ENCODE peak calls at places on chromosomes 1 and 21, in four cellular contexts. V, B, R and D are unnamed samples.

GRCh38 chr1:76865696-76866291 is 1.5 kb upstream of the ST6GALNAC5 start:
- DNase-seq in V (no peak), B (no peak), R (peak), D (no peak)

GRCh38 chr1:224564491-224565084 is 51.5 kb upstream of the CNIH3 start:
- DNase-seq in V (no peak), B (no peak), R (peak), D (peak)

GRCh38 chr1:221457706-221458429 is 284.0 kb downstream of the DUSP10 start:
- DNase-seq in V (no peak), B (no peak), R (peak), D (no peak)

GRCh38 chr1:18722270-18722669 is 91.6 kb downstream of the PAX7 start:
- DNase-seq in V (no peak), B (no peak), R (peak), D (no peak)

GRCh38 chr1:81044708-81045107 is 756.0 kb upstream of the ADGRL2 start:
- DNase-seq in V (no peak), B (no peak), R (no peak), D (no peak)

GRCh38 chr1:42698081-42698813 is 16.0 kb downstream of the YBX1 start:
- DNase-seq in V (no peak), B (no peak), R (no peak), D (no peak)

GRCh38 chr1:58041621-58042020 is 504.9 kb downstream of the OMA1 start:
- DNase-seq in V (no peak), B (no peak), R (no peak), D (no peak)

GRCh38 chr1:165883056-165883455 is 55.6 kb downstream of the UCK2 start:
- DNase-seq in V (no peak), B (no peak), R (no peak), D (no peak)

GRCh38 chr1:47533176-47534039 is 95.6 kb downstream of the FOXD2 start:
- DNase-seq in V (no peak), B (peak), R (peak), D (no peak)

GRCh38 chr1:29453502-29454240 is 217.3 kb downstream of the PTPRU start:
- DNase-seq in V (peak), B (no peak), R (peak), D (no peak)

GRCh38 chr1:19512545-19512944 is 27.2 kb upstream of the CAPZB start:
- DNase-seq in V (no peak), B (no peak), R (no peak), D (no peak)

GRCh38 chr1:45722809-45723208 is 27.6 kb downstream of the IPP start:
- DNase-seq in V (no peak), B (no peak), R (no peak), D (no peak)

GRCh38 chr1:14913475-14914155 is 239.9 kb upstream of the TMEM51 start:
- DNase-seq in V (peak), B (no peak), R (no peak), D (no peak)

GRCh38 chr1:174875306-174875705 is 124.4 kb upstream of the CACYBP start:
- DNase-seq in V (no peak), B (no peak), R (no peak), D (no peak)

GRCh38 chr21:14080040-14080763 is 130.6 kb downstream of the LIPI start:
- DNase-seq in V (no peak), B (no peak), R (no peak), D (no peak)

GRCh38 chr1:53214541-53214940 is 5.9 kb downstream of the CZIB start:
- DNase-seq in V (no peak), B (no peak), R (no peak), D (no peak)

GRCh38 chr1:231049121-231049979 is 9.3 kb upstream of the FAM89A start:
- DNase-seq in V (no peak), B (no peak), R (no peak), D (no peak)

GRCh38 chr1:53377438-53377841 is 49.6 kb upstream of the LRP8 start:
- DNase-seq in V (no peak), B (no peak), R (no peak), D (no peak)

GRCh38 chr1:67261646-67262045 is 46.0 kb upstream of the IL12RB2 start:
- DNase-seq in V (no peak), B (no peak), R (no peak), D (no peak)

GRCh38 chr1:151399890-151400235 is 490 bp downstream of the PSMB4 start:
- DNase-seq in V (no peak), B (no peak), R (no peak), D (peak)

DNA sequence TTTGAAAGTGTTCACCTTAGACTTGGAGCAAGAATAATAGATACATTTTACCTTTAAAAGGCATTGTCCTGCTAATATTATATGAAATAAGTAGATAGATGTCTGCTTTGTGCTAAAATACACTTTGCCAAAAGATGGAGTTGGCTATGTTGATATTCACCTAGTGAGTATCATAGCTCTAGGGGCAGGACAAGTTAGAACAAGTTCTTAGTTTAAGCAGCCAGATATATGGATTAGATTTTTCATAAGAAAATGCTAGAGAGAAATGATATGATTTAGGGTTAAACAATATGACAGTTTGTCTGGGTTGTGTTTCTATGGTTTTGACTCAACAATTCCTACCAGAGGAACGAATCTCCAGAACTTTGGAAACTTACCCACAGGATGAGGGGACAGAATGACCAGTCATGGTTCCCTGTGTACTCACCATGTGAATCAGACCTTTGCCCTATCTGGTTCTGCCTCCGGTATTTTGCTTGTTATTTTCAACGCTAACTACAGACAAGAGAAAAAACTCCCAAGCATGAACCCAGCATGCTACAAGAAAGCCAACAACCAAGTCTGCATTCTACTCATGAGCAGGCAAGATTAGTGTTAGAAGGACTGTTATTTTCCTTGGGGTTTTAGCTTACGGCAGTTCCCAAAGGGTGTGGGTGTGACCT is 1.7 kb downstream of the F5 start:
- DNase-seq in V (no peak), B (no peak), R (no peak), D (no peak)
- TF ChIP-seq POLR2AphosphoS5 in V (no peak), B (no peak), R (no peak), D (no peak)

DNA sequence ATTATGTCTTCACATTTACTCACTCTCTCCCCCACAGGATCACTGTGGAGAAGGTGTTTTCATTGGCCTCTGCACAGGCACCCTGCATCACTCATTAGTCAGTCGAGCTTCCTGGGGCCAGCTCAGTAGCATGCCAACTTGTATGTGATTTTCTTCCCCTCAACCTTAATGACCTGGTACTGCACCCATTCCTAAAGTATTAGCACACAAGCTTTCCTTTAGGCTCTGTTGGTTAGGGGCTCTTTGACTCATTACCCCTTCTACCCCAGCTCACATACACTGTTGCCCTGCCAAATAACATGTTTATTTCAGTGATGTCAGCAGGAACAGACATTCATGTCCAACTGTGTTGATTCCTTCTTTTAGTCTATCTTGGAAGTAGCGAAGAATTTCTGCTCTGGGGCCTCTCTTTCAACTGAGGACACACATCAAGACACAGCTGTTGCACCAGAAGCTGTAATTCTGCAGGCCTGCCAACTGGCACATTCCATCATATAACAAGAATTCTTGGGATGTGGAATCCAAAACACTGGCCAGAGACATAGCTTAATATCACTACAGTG is 603.5 kb upstream of the ADAMTS5 start:
- DNase-seq in V (no peak), B (no peak), R (no peak), D (peak)
- TF ChIP-seq POLR2AphosphoS5 in V (no peak), B (no peak), R (no peak), D (peak)

DNA sequence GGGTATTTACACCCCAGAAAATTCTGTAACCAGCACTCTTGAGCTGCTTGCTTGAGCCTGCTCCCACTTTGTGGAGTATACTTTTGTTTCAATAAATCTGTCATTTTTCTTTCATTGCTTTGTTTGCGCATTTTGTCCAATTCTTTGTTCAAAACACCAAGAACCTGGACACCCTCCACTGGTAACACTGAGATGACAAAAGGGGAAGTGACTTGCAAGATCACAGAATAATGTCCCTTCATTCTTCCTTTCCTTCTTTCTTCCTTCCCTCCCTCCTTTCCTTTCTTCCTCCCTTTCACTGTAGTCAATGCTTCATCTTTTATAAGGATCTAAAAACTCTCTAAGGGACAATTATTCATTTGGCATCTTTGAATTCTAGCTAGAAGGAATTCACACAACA is 134.5 kb upstream of the MAP1LC3C start:
- DNase-seq in V (no peak), B (no peak), R (no peak), D (no peak)
- TF ChIP-seq POLR2AphosphoS5 in V (no peak), B (no peak), R (no peak), D (no peak)

GRCh38 chr1:218430346-218430745 is 85.2 kb downstream of the TGFB2 start:
- DNase-seq in V (no peak), B (no peak), R (no peak), D (no peak)

GRCh38 chr1:218429301-218429700 is 84.2 kb downstream of the TGFB2 start:
- DNase-seq in V (no peak), B (no peak), R (no peak), D (no peak)

GRCh38 chr1:218430802-218431201 is 85.7 kb downstream of the TGFB2 start:
- DNase-seq in V (no peak), B (no peak), R (no peak), D (no peak)

GRCh38 chr1:218433744-218434143 is 88.6 kb downstream of the TGFB2 start:
- DNase-seq in V (no peak), B (no peak), R (no peak), D (no peak)

DNA sequence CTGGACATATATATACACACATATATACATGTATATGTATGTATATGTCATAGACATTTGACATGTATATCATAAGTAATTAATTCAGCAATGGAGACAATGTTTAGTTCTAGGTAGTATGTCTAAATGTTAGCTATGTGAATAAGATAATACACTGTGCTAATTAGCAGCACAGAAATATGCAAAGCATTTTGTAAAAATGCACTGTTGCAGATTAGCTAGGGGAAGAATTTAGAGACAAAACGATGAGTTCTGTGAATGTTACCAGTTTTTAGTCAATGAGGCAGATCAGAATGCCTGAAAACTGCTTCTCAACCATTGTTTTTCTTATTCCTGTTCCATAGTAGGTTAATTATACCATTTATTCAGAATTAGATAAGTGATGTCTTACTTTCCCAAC is 86.3 kb downstream of the TGFB2 start:
- DNase-seq in V (no peak), B (no peak), R (no peak), D (no peak)
- TF ChIP-seq POLR2AphosphoS5 in V (no peak), B (no peak), R (no peak), D (no peak)

GRCh38 chr1:75444220-75444619 is 166.7 kb downstream of the SLC44A5 start:
- DNase-seq in V (no peak), B (no peak), R (no peak), D (no peak)
- TF ChIP-seq POLR2AphosphoS5 in V (no peak), B (no peak), R (no peak), D (no peak)

GRCh38 chr1:25924454-25924853 is 18.2 kb upstream of the STMN1 start:
- DNase-seq in V (no peak), B (no peak), R (no peak), D (no peak)

GRCh38 chr1:25932321-25932720 is 26.1 kb upstream of the STMN1 start:
- DNase-seq in V (no peak), B (no peak), R (no peak), D (no peak)

GRCh38 chr1:25922633-25923567 is 16.7 kb upstream of the STMN1 start:
- DNase-seq in V (no peak), B (peak), R (no peak), D (no peak)

GRCh38 chr1:25926731-25927496 is 20.7 kb upstream of the STMN1 start:
- DNase-seq in V (no peak), B (no peak), R (peak), D (no peak)

DNA sequence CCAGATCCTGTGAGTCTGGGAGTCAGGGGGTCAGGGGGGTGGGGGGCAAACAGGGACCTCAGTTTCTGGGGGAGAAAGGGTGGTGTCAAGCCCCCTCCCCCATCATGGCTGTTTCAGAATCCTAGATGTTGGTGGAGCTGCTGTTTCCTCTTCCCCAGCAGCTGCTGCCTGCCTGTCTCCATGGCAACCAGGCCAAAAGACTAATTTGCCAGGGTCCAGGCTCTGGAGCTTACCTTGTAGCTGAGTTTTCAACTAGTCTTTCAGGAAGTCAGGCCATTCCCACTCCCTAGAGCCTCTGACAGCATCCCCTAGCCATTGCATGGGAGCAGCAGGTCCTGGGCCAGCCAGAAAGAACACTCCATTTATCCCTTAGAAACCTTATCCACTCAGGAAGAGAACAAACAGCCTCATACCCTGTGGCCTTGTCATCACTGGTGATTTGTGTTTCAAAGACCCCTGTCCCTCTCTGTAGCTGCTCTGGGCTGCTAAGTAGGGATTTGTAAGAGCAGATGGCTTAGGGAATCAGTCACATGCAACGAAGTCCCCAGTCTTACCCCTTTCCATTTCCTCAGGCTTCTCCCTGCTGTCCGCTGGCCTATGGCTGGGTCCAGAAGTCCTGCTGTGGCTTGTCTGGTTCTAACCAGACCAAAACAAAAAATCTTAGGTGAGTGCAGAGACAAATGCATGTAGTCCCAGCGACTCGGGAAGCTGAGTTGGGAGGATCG is 21.5 kb upstream of the STMN1 start:
- DNase-seq in V (no peak), B (no peak), R (peak), D (no peak)
- TF ChIP-seq POLR2AphosphoS5 in V (no peak), B (no peak), R (no peak), D (no peak)

GRCh38 chr1:21814241-21814918 is 2.3 kb downstream of the LDLRAD2 start:
- DNase-seq in V (peak), B (peak), R (peak), D (no peak)
- TF ChIP-seq POLR2AphosphoS5 in V (no peak), B (no peak), R (no peak), D (no peak)

GRCh38 chr1:234989019-234989418 is 139.6 kb downstream of the TOMM20 start:
- DNase-seq in V (no peak), B (no peak), R (no peak), D (no peak)

GRCh38 chr1:234986750-234987414 is 141.8 kb downstream of the TOMM20 start:
- DNase-seq in V (no peak), B (no peak), R (no peak), D (no peak)

GRCh38 chr1:234988160-234988528 is 140.5 kb downstream of the TOMM20 start:
- DNase-seq in V (no peak), B (no peak), R (no peak), D (no peak)

GRCh38 chr1:234988536-234988935 is 140.1 kb downstream of the TOMM20 start:
- DNase-seq in V (no peak), B (no peak), R (no peak), D (no peak)

GRCh38 chr1:234987415-234988159 is 141.1 kb downstream of the TOMM20 start:
- DNase-seq in V (no peak), B (no peak), R (no peak), D (peak)
- TF ChIP-seq POLR2AphosphoS5 in V (peak), B (no peak), R (no peak), D (peak)

GRCh38 chr1:116568925-116569490 is 1.8 kb downstream of the CD58 start:
- DNase-seq in V (no peak), B (no peak), R (no peak), D (no peak)
- TF ChIP-seq POLR2AphosphoS5 in V (peak), B (no peak), R (no peak), D (no peak)

DNA sequence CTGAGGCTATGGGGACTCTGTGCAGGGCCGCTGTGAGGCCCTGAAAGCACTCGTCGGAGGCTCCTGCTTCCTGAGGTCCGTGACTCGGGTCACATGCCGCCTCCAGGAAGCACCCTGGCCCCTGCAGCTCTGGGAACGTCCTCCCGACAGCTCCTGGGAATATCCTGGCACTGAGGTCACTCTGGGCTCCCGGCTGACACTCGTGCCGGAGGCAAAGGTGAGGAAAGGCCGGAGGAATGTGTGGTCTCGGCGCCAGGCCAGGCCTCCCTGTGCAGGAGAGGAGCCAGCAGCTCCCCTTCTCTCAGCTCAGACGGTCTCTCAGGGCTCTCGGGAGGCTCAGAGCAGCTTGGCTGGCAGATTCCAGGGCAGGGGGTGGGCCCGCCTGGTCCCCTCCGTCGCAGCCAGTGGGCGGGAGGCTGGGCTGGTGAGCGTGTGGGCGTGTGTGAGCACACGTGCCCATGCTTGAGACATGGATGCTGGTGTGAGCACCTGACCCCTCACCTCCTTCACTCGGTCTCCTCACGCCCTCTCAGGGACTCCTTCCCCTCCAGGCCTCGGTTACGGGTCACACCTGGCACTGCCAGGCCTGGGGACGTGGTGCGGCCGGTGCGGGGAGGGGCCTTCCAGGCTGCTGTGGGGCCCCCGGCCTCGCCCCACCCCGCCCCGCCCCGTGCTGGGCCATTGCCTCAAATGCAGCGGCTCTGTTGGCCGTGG is 5.5 kb upstream of the RNF223 start:
- DNase-seq in V (peak), B (peak), R (peak), D (no peak)
- TF ChIP-seq POLR2AphosphoS5 in V (no peak), B (peak), R (no peak), D (no peak)